ENCODE peak calls at places on chromosomes 7 and 10, in five cellular contexts. One of them, this sample, is unnamed.

GRCh38 chr10:110211455-110211843 is 4.0 kb downstream of the MXI1 start:
- DNase-seq in nephron progenitor cell: no peak
- DNase-seq in Panc1: no peak
- DNase-seq in posterior cingulate gyrus: no peak
- DNase-seq in activated T-helper 9 cell treated with anti-CD3 and anti-CD28 coated beads, Interleukin-2, amount 50 U/mL, for 16 hours: no peak
- DNase-seq in this sample: no peak

GRCh38 chr10:24854256-24854655 is 98.2 kb downstream of the PRTFDC1 start:
- DNase-seq in nephron progenitor cell: no peak
- DNase-seq in Panc1: no peak
- DNase-seq in posterior cingulate gyrus: no peak
- DNase-seq in activated T-helper 9 cell treated with anti-CD3 and anti-CD28 coated beads, Interleukin-2, amount 50 U/mL, for 16 hours: no peak
- DNase-seq in this sample: no peak

GRCh38 chr10:3701490-3701889 is 83.5 kb downstream of the KLF6 start:
- DNase-seq in nephron progenitor cell: no peak
- DNase-seq in Panc1: no peak
- DNase-seq in posterior cingulate gyrus: no peak
- DNase-seq in activated T-helper 9 cell treated with anti-CD3 and anti-CD28 coated beads, Interleukin-2, amount 50 U/mL, for 16 hours: no peak
- DNase-seq in this sample: peak; percentile 5

GRCh38 chr7:2281556-2281955 is 32.7 kb downstream of the SNX8 start:
- DNase-seq in nephron progenitor cell: no peak
- DNase-seq in Panc1: no peak
- DNase-seq in posterior cingulate gyrus: peak; percentile 37
- DNase-seq in activated T-helper 9 cell treated with anti-CD3 and anti-CD28 coated beads, Interleukin-2, amount 50 U/mL, for 16 hours: no peak
- DNase-seq in this sample: no peak

GRCh38 chr7:31408120-31408729 is 67.7 kb upstream of the NEUROD6 start:
- DNase-seq in nephron progenitor cell: no peak
- DNase-seq in Panc1: peak; percentile 67
- DNase-seq in posterior cingulate gyrus: no peak
- DNase-seq in activated T-helper 9 cell treated with anti-CD3 and anti-CD28 coated beads, Interleukin-2, amount 50 U/mL, for 16 hours: no peak
- DNase-seq in this sample: no peak

GRCh38 chr10:17428616-17429097 is 25.7 kb downstream of the ST8SIA6 start:
- DNase-seq in nephron progenitor cell: peak; percentile 14
- DNase-seq in Panc1: no peak
- DNase-seq in posterior cingulate gyrus: no peak
- DNase-seq in activated T-helper 9 cell treated with anti-CD3 and anti-CD28 coated beads, Interleukin-2, amount 50 U/mL, for 16 hours: peak; percentile 26
- DNase-seq in this sample: no peak

GRCh38 chr7:139232893-139233292 is 1.9 kb downstream of the UBN2 start:
- DNase-seq in nephron progenitor cell: no peak
- DNase-seq in Panc1: peak; percentile 82
- DNase-seq in posterior cingulate gyrus: no peak
- DNase-seq in activated T-helper 9 cell treated with anti-CD3 and anti-CD28 coated beads, Interleukin-2, amount 50 U/mL, for 16 hours: no peak
- DNase-seq in this sample: peak; percentile 5

GRCh38 chr10:55989188-55989587 is 371.9 kb downstream of the ZWINT start:
- DNase-seq in nephron progenitor cell: no peak
- DNase-seq in Panc1: no peak
- DNase-seq in posterior cingulate gyrus: no peak
- DNase-seq in activated T-helper 9 cell treated with anti-CD3 and anti-CD28 coated beads, Interleukin-2, amount 50 U/mL, for 16 hours: no peak
- DNase-seq in this sample: no peak

GRCh38 chr10:5904227-5904626 is 14.2 kb downstream of the FBH1 start:
- DNase-seq in nephron progenitor cell: no peak
- DNase-seq in Panc1: no peak
- DNase-seq in posterior cingulate gyrus: no peak
- DNase-seq in activated T-helper 9 cell treated with anti-CD3 and anti-CD28 coated beads, Interleukin-2, amount 50 U/mL, for 16 hours: no peak
- DNase-seq in this sample: no peak

GRCh38 chr7:91880016-91880412 is 488 bp downstream of the MTERF1 start:
- DNase-seq in nephron progenitor cell: no peak
- DNase-seq in Panc1: no peak
- DNase-seq in posterior cingulate gyrus: no peak
- DNase-seq in activated T-helper 9 cell treated with anti-CD3 and anti-CD28 coated beads, Interleukin-2, amount 50 U/mL, for 16 hours: no peak
- DNase-seq in this sample: no peak

GRCh38 chr10:62082270-62082669 is 180.8 kb downstream of the ARID5B start:
- DNase-seq in nephron progenitor cell: no peak
- DNase-seq in Panc1: no peak
- DNase-seq in posterior cingulate gyrus: no peak
- DNase-seq in activated T-helper 9 cell treated with anti-CD3 and anti-CD28 coated beads, Interleukin-2, amount 50 U/mL, for 16 hours: no peak
- DNase-seq in this sample: no peak

GRCh38 chr10:70584366-70584765 is 18.2 kb downstream of the PRF1 start:
- DNase-seq in nephron progenitor cell: no peak
- DNase-seq in Panc1: no peak
- DNase-seq in posterior cingulate gyrus: no peak
- DNase-seq in activated T-helper 9 cell treated with anti-CD3 and anti-CD28 coated beads, Interleukin-2, amount 50 U/mL, for 16 hours: no peak
- DNase-seq in this sample: no peak